ENCODE peak calls at places on chromosomes 7 and 10, in five cellular contexts. B is A549, F is K562, M is SK-N-SH, Z is GM12878. J is an unnamed sample.

GRCh38 chr10:25047902-25048301 is 31.5 kb downstream of the THNSL1 start:
- DNase-seq in B (no peak), F (no peak), M (no peak), Z (no peak), J (peak; percentile 66)

GRCh38 chr7:25752169-25752568 is 399.8 kb upstream of the NFE2L3 start:
- DNase-seq in B (no peak), F (no peak), M (peak; percentile 41), Z (no peak), J (no peak)

GRCh38 chr7:88357295-88357694 is 50.6 kb upstream of the STEAP4 start:
- DNase-seq in B (peak; percentile 48), F (no peak), M (no peak), Z (no peak), J (no peak)

GRCh38 chr7:81260152-81260551 is 341.3 kb upstream of the SEMA3C start:
- DNase-seq in B (peak; percentile 32), F (no peak), M (no peak), Z (no peak), J (peak; percentile 7)

GRCh38 chr10:63829573-63830149 is 308.5 kb downstream of the REEP3 start:
- DNase-seq in B (no peak), F (no peak), M (no peak), Z (no peak), J (no peak)

GRCh38 chr7:112150823-112151641 is 55.2 kb downstream of the DOCK4 start:
- DNase-seq in B (no peak), F (no peak), M (no peak), Z (no peak), J (peak; percentile 18)

GRCh38 chr7:71486856-71487628 is 355.1 kb downstream of the GALNT17 start:
- DNase-seq in B (no peak), F (no peak), M (no peak), Z (no peak), J (no peak)

GRCh38 chr7:1237704-1238255 is 5.1 kb downstream of the UNCX start:
- DNase-seq in B (no peak), F (no peak), M (no peak), Z (no peak), J (no peak)

GRCh38 chr10:7306147-7306546 is 104.7 kb downstream of the SFMBT2 start:
- DNase-seq in B (no peak), F (no peak), M (no peak), Z (no peak), J (peak; percentile 2)

GRCh38 chr10:9786576-9786975 is 1231.1 kb upstream of the CELF2 start:
- DNase-seq in B (no peak), F (no peak), M (no peak), Z (no peak), J (peak; percentile 77)

GRCh38 chr7:66844552-66845381 is 76.3 kb upstream of the TMEM248 start:
- DNase-seq in B (peak; percentile 99), F (peak; percentile 100), M (peak; percentile 100), Z (peak; percentile 92), J (peak; percentile 98)

GRCh38 chr10:93916257-93917063 is 22.7 kb downstream of the SLC35G1 start:
- DNase-seq in B (peak; percentile 58), F (no peak), M (peak; percentile 34), Z (no peak), J (peak; percentile 52)

GRCh38 chr7:72538147-72538546 is 126.0 kb upstream of the CALN1 start:
- DNase-seq in B (no peak), F (no peak), M (peak; percentile 10), Z (no peak), J (no peak)

GRCh38 chr7:85135931-85136330 is 50.9 kb downstream of the SEMA3D start:
- DNase-seq in B (no peak), F (no peak), M (no peak), Z (no peak), J (peak; percentile 77)

GRCh38 chr10:93294004-93294403 is 188.1 kb downstream of the MYOF start:
- DNase-seq in B (peak; percentile 47), F (no peak), M (no peak), Z (no peak), J (no peak)

GRCh38 chr7:77740257-77740656 is 44.0 kb downstream of the RSBN1L start:
- DNase-seq in B (no peak), F (no peak), M (no peak), Z (no peak), J (no peak)

GRCh38 chr7:123755345-123755744 is 6.5 kb upstream of the WASL start:
- DNase-seq in B (no peak), F (no peak), M (no peak), Z (no peak), J (no peak)

GRCh38 chr10:30759423-30759822 is 129.9 kb upstream of the LYZL2 start:
- DNase-seq in B (no peak), F (no peak), M (no peak), Z (no peak), J (peak; percentile 84)

GRCh38 chr10:132922872-132923271 is 19.5 kb downstream of the CFAP46 start:
- DNase-seq in B (no peak), F (no peak), M (no peak), Z (no peak), J (no peak)

GRCh38 chr10:125068406-125068805 is 92.0 kb downstream of the CTBP2 start:
- DNase-seq in B (no peak), F (no peak), M (no peak), Z (no peak), J (no peak)

GRCh38 chr10:118792501-118792900 is 37.7 kb upstream of the CACUL1 start:
- DNase-seq in B (no peak), F (no peak), M (no peak), Z (no peak), J (no peak)

GRCh38 chr10:14659626-14660196 is 115.0 kb downstream of the FAM107B start:
- DNase-seq in B (no peak), F (no peak), M (no peak), Z (peak; percentile 88), J (no peak)

GRCh38 chr10:104483582-104483981 is 129.9 kb downstream of the CFAP58 start:
- DNase-seq in B (no peak), F (no peak), M (no peak), Z (no peak), J (no peak)

GRCh38 chr10:104485632-104486031 is 132.0 kb downstream of the CFAP58 start:
- DNase-seq in B (peak; percentile 12), F (peak; percentile 22), M (no peak), Z (no peak), J (no peak)

GRCh38 chr10:104486803-104487202 is 133.2 kb downstream of the CFAP58 start:
- DNase-seq in B (no peak), F (no peak), M (no peak), Z (no peak), J (no peak)

GRCh38 chr10:104492349-104492940 is 138.8 kb downstream of the CFAP58 start:
- DNase-seq in B (no peak), F (no peak), M (no peak), Z (no peak), J (no peak)

GRCh38 chr10:104488046-104488832 is 134.6 kb downstream of the CFAP58 start:
- DNase-seq in B (no peak), F (no peak), M (no peak), Z (no peak), J (no peak)
- TF ChIP-seq RCOR1 in B (no peak), F (no peak), M (no peak), Z (no peak), J (no peak)

GRCh38 chr7:12771378-12771877 is 84.0 kb downstream of the ARL4A start:
- DNase-seq in B (no peak), F (no peak), M (no peak), Z (no peak), J (peak; percentile 56)
- TF ChIP-seq RCOR1 in B (no peak), F (no peak), M (no peak), Z (no peak), J (no peak)

DNA sequence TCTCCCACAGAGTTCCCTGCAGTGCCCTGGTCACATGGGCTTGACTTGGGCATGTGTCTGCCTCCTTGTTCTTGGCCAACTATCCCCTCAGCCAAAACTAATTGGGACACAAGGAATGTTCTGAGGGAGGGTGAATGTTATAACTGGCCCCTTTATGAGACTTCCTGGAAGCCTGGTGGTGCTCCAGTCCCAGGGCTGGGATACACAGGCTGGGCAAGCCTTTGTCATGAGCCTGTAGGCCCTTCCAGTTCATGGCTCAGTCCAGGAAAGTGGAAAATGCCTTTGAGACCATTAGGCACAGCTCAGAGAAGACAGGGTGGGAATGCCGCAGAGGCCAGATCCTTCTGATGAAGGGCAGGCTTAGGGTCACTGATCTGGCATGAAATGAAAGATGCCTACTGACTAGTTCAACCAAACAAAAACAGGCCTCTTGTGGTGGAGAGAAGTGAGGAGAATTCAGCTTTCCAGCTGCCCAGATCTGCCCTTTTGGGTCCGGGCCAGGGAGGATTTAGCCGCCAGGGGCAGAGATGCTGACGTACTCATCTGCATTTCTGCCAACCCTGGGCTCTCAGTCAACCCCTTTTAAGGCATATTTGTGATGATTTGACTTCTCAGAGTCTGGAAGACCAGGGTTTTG is 961.5 kb downstream of the KCNMA1 start:
- DNase-seq in B (no peak), F (no peak), M (no peak), Z (no peak), J (no peak)
- TF ChIP-seq RCOR1 in B (no peak), F (no peak), M (no peak), Z (no peak), J (no peak)

GRCh38 chr7:157614457-157615020 is 277.7 kb downstream of the DNAJB6 start:
- DNase-seq in B (no peak), F (no peak), M (no peak), Z (no peak), J (no peak)

GRCh38 chr7:157615852-157616251 is 279.0 kb downstream of the DNAJB6 start:
- DNase-seq in B (no peak), F (no peak), M (no peak), Z (no peak), J (no peak)

GRCh38 chr7:157613575-157614322 is 276.9 kb downstream of the DNAJB6 start:
- DNase-seq in B (no peak), F (no peak), M (no peak), Z (no peak), J (no peak)

GRCh38 chr7:157616426-157616825 is 279.6 kb downstream of the DNAJB6 start:
- DNase-seq in B (no peak), F (no peak), M (no peak), Z (no peak), J (no peak)

DNA sequence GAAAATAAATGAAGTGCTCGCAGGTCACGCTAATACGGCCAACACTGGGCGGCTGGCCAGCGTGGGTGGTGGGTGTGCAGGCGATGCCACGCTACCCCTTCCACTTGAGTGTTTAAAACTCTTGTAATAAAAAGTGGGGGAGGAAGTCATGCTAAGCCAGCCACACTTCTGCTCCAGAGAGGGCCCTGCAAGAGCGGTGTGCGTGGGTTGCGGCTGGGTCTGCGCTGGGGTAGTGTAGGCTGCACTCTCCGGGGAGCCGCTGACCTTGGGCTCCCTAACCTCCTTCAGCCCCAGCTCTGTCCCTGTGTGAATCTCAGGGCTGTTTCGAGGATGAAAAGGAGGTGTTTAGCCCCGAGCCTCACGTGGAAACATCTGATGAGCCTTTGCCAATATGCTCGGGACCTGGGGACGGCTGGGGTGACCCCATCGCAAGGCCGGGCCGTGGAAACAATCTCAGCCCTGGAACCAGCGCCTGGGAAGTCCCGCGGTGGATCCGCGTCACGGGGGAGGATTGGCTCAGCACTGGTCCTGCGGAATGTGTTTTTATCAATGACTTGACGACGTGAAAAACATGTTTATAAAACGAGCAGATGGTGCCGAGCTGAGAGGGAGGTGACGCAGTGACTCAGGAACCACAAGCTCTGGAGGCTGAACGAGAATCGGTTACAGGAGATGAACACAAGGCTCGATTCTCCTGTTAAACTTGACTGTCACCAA is 278.5 kb downstream of the DNAJB6 start:
- DNase-seq in B (no peak), F (no peak), M (no peak), Z (no peak), J (peak; percentile 13)
- TF ChIP-seq RCOR1 in B (no peak), F (no peak), M (no peak), Z (no peak), J (no peak)